ENCODE peak calls at places on chromosomes 4 and X, in seven cellular contexts. W is fibroblast of lung, S is H9, V is mesenchymal stem cell, X is IMR-90, N is upper lobe of right lung, M is A549. C is an unnamed sample. For H3K4me1, the result is how much of the 10 kb centered on the place peaks cover.

GRCh38 chrX:40727093-40727492 is 8.2 kb downstream of the MED14 start:
- DNase-seq in W (no peak), N (no peak), M (no peak), V (no peak), S (no peak), X (no peak), C (no peak)

GRCh38 chr4:159201168-159201567 is 98.3 kb downstream of the RAPGEF2 start:
- DNase-seq in N (no peak), M (no peak), W (no peak), S (no peak), V (no peak), X (no peak), C (no peak)

GRCh38 chr4:26936284-26937065 is 75.8 kb downstream of the STIM2 start:
- DNase-seq in M (peak), N (peak), S (no peak), X (peak), V (peak), W (peak), C (no peak)

GRCh38 chr4:182620111-182620980 is 296.8 kb downstream of the DCTD start:
- DNase-seq in V (no peak), S (no peak), W (no peak), M (no peak), X (no peak), N (no peak), C (no peak)

GRCh38 chr4:146646601-146647000 is 7.9 kb downstream of the POU4F2 start:
- DNase-seq in W (no peak), N (no peak), V (no peak), X (no peak), S (no peak), M (no peak), C (no peak)

GRCh38 chr4:169100656-169101055 is 90.6 kb upstream of the CBR4 start:
- DNase-seq in W (no peak), V (no peak), M (no peak), N (no peak), S (no peak), X (no peak), C (no peak)

GRCh38 chr4:183118585-183118984 is 19.5 kb downstream of the WWC2 start:
- DNase-seq in S (no peak), X (peak), M (no peak), N (no peak), V (peak), W (peak), C (no peak)

GRCh38 chrX:87397103-87397886 is 120.3 kb upstream of the KLHL4 start:
- DNase-seq in M (no peak), V (peak), W (peak), X (no peak), N (no peak), S (no peak), C (no peak)

GRCh38 chr4:138576684-138577083 is 334.5 kb upstream of the SLC7A11 start:
- DNase-seq in W (peak), N (no peak), M (peak), S (no peak), V (peak), X (peak), C (no peak)

GRCh38 chrX:94814216-94814615 is 1140.2 kb downstream of the FAM133A start:
- DNase-seq in X (no peak), M (no peak), S (no peak), N (no peak), W (no peak), V (no peak), C (no peak)

GRCh38 chr4:123113193-123113592 is 190.8 kb upstream of the NUDT6 start:
- DNase-seq in W (no peak), N (no peak), V (peak), M (no peak), S (no peak), X (no peak), C (no peak)

GRCh38 chrX:46209037-46209436 is 336.2 kb downstream of the ZNF674 start:
- DNase-seq in M (no peak), V (no peak), W (no peak), N (no peak), X (no peak), S (no peak), C (no peak)

GRCh38 chrX:40459576-40460158 is 121.1 kb upstream of the ATP6AP2 start:
- DNase-seq in N (no peak), V (no peak), W (no peak), X (no peak), S (peak), M (no peak), C (no peak)

GRCh38 chrX:2715066-2715600 is 24.0 kb downstream of the CD99 start:
- DNase-seq in X (no peak), W (no peak), M (no peak), S (no peak), N (no peak), V (no peak), C (no peak)

GRCh38 chr4:169225058-169225751 is 45.6 kb downstream of the SH3RF1 start:
- DNase-seq in X (peak), V (peak), M (peak), S (no peak), N (no peak), W (peak), C (no peak)

GRCh38 chrX:107834273-107835201 is 8.9 kb downstream of the MID2 start:
- DNase-seq in S (no peak), W (no peak), M (no peak), V (no peak), X (no peak), N (no peak), C (no peak)

GRCh38 chr4:125313497-125313896 is 1.3 kb upstream of the FAT4 start:
- DNase-seq in S (peak), V (peak), W (peak), N (no peak), X (peak), M (peak), C (no peak)

GRCh38 chr4:24470681-24471622 is 113.4 kb downstream of the DHX15 start:
- DNase-seq in W (peak), N (peak), X (peak), S (peak), V (peak), M (peak), C (no peak)

GRCh38 chr4:102826890-102827673 is at the start of gene UBE2D3:
- DNase-seq in S (peak), X (peak), W (peak), V (peak), N (peak), M (peak), C (peak)

GRCh38 chr4:41157009-41157408 is 57.3 kb downstream of the APBB2 start:
- DNase-seq in W (no peak), M (no peak), V (no peak), N (no peak), X (no peak), S (no peak), C (no peak)

DNA sequence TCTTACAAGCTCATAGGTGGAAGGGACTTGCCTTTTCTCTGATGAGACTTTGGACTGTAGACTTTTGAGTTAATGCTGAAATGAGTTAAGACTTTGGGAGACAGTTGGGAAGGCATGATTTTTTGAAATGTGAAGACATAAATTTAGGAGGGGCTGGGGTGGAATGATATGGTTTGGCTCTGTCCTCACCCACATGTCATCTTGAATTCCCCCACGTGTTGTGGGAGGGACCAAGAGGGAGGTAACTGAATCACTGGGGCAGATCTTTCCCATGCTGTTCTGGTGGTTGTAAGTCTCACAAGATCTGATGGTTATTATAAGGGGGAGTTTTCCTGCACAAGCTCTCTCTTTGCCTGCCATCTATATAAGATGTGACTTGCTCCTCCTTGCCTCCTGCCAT is 777.9 kb downstream of the CENPC start:
- DNase-seq in S (no peak), X (no peak), V (no peak), N (no peak), W (no peak), M (no peak), C (no peak)
- H3K4me1 ChIP-seq in S (under half), X (under half), V (under half), N (under half), W (under half), M (under half), C (under half)

DNA sequence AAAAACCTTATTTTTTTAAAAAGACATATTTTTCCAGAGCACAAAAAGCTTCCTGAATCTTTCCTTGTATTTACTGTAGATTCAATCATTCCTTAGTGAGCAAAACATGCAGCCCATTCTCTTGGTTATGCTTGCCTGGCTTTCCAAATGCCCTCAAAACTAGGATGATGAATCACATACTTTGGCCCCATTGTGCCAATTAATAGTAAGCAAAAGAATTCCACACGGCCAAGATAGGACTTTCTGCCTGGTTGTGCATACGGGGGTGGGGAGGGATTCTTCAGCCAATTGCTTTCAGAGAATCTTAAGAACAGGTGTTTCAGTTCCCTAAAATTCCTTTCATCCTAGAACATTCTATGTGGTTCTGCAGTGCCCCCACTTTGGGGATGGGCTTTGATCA is 7.0 kb downstream of the RAI2 start:
- DNase-seq in V (no peak), S (no peak), M (no peak), N (no peak), X (no peak), W (no peak), C (no peak)
- H3K4me1 ChIP-seq in V (under half), S (under half), M (under half), N (under half), X (under half), W (under half), C (under half)

GRCh38 chrX:12958059-12958458 is 16.9 kb upstream of the TMSB4X start:
- DNase-seq in S (no peak), M (no peak), N (no peak), V (no peak), X (no peak), W (no peak), C (no peak)
- H3K4me1 ChIP-seq in S (under half), M (under half), N (under half), V (under half), X (under half), W (under half), C (under half)

GRCh38 chr4:38531126-38531737 is 132.8 kb upstream of the KLF3 start:
- DNase-seq in S (no peak), W (peak), X (peak), N (no peak), M (no peak), V (peak), C (no peak)
- H3K4me1 ChIP-seq in S (under half), W (under half), X (under half), N (under half), M (under half), V (under half), C (under half)

GRCh38 chr4:142377345-142378091 is 468.6 kb downstream of the INPP4B start:
- DNase-seq in W (no peak), M (no peak), X (no peak), S (no peak), N (no peak), V (no peak), C (no peak)

GRCh38 chr4:142378179-142378578 is 467.9 kb downstream of the INPP4B start:
- DNase-seq in X (no peak), N (no peak), M (no peak), W (no peak), V (no peak), S (no peak), C (no peak)

GRCh38 chr4:142376204-142376603 is 469.9 kb downstream of the INPP4B start:
- DNase-seq in S (no peak), W (no peak), V (no peak), N (no peak), X (no peak), M (no peak), C (no peak)

GRCh38 chr4:142380052-142380598 is 466.0 kb downstream of the INPP4B start:
- DNase-seq in N (no peak), X (no peak), V (peak), S (no peak), M (no peak), W (no peak), C (no peak)

GRCh38 chr4:142379277-142380051 is 466.6 kb downstream of the INPP4B start:
- DNase-seq in V (peak), W (peak), M (peak), S (no peak), X (peak), N (no peak), C (no peak)
- H3K4me1 ChIP-seq in V (under half), W (under half), M (under half), S (under half), X (under half), N (under half), C (under half)

GRCh38 chr4:144584428-144584827 is 61.5 kb upstream of the HHIP start:
- DNase-seq in N (no peak), V (no peak), S (no peak), W (no peak), X (no peak), M (no peak), C (no peak)
- H3K4me1 ChIP-seq in N (under half), V (under half), S (under half), W (under half), X (under half), M (half or more), C (under half)

C was measured in right atrium auricular region.